ENCODE peak calls at places on chromosome 10, in ten cellular contexts. I is HL-60, P is testis, S is tibial nerve, F is tibial artery, N is thoracic aorta, R is upper lobe of right lung, J is H9, Q is GM23338, U is fibroblast of mammary gland. O is an unnamed sample.
A peak's percentile ranks its signal among the peaks of the same experiment; 100 is the strongest.

GRCh38 chr10:60380781-60381180 is 8.9 kb downstream of the ANK3 start:
- DNase-seq in S (no peak), Q (no peak), R (no peak), U (no peak), F (no peak), I (no peak), N (no peak), J (no peak), P (no peak), O (no peak)

GRCh38 chr10:58971211-58971610 is 205.2 kb upstream of the PHYHIPL start:
- DNase-seq in F (no peak), I (no peak), P (no peak), J (no peak), R (no peak), U (no peak), Q (no peak), S (no peak), N (no peak), O (no peak)

GRCh38 chr10:118930614-118931013 is 98.9 kb upstream of the NANOS1 start:
- DNase-seq in I (no peak), U (no peak), P (no peak), F (no peak), S (no peak), Q (no peak), R (no peak), J (no peak), N (no peak), O (no peak)

GRCh38 chr10:49363309-49364031 is 32.4 kb downstream of the DRGX start:
- DNase-seq in P (no peak), Q (no peak), U (no peak), J (no peak), R (peak; percentile 40), F (peak; percentile 44), S (no peak), I (no peak), N (no peak), O (no peak)

GRCh38 chr10:68154211-68154497 is 44.9 kb downstream of the MYPN start:
- DNase-seq in I (no peak), N (no peak), S (no peak), R (no peak), P (peak; percentile 57), U (peak; percentile 66), Q (peak; percentile 57), F (no peak), J (peak; percentile 36), O (no peak)

GRCh38 chr10:94397549-94398370 is 4.6 kb upstream of the TBC1D12 start:
- DNase-seq in I (no peak), P (no peak), R (no peak), F (no peak), U (no peak), N (no peak), J (no peak), S (no peak), Q (peak; percentile 28), O (no peak)

GRCh38 chr10:12228851-12229250 is 32.9 kb downstream of the CDC123 start:
- DNase-seq in S (no peak), P (no peak), R (no peak), U (peak; percentile 25), F (no peak), Q (no peak), I (no peak), J (no peak), N (no peak), O (no peak)

GRCh38 chr10:109214916-109215740 is 708.2 kb downstream of the XPNPEP1 start:
- DNase-seq in F (no peak), U (no peak), P (no peak), Q (no peak), S (no peak), N (no peak), I (no peak), R (no peak), J (no peak), O (no peak)

GRCh38 chr10:50415292-50415691 is 164.0 kb upstream of the ASAH2 start:
- DNase-seq in S (no peak), I (no peak), F (no peak), Q (no peak), N (no peak), J (no peak), U (no peak), R (no peak), P (no peak), O (no peak)

GRCh38 chr10:50417486-50417905 is 166.2 kb upstream of the ASAH2 start:
- DNase-seq in F (no peak), R (no peak), S (no peak), N (no peak), Q (peak; percentile 18), P (no peak), U (peak; percentile 26), I (no peak), J (no peak), O (peak; percentile 59)

GRCh38 chr10:50416885-50417284 is 165.6 kb upstream of the ASAH2 start:
- DNase-seq in U (no peak), Q (no peak), R (no peak), J (no peak), P (no peak), S (no peak), N (no peak), I (no peak), F (no peak), O (peak; percentile 37)

GRCh38 chr10:50417906-50418697 is 166.8 kb upstream of the ASAH2 start:
- DNase-seq in R (peak; percentile 88), F (peak; percentile 74), I (no peak), S (peak; percentile 37), Q (peak; percentile 84), N (peak; percentile 13), U (peak; percentile 90), J (peak; percentile 71), P (peak; percentile 50), O (peak; percentile 93)

DNA sequence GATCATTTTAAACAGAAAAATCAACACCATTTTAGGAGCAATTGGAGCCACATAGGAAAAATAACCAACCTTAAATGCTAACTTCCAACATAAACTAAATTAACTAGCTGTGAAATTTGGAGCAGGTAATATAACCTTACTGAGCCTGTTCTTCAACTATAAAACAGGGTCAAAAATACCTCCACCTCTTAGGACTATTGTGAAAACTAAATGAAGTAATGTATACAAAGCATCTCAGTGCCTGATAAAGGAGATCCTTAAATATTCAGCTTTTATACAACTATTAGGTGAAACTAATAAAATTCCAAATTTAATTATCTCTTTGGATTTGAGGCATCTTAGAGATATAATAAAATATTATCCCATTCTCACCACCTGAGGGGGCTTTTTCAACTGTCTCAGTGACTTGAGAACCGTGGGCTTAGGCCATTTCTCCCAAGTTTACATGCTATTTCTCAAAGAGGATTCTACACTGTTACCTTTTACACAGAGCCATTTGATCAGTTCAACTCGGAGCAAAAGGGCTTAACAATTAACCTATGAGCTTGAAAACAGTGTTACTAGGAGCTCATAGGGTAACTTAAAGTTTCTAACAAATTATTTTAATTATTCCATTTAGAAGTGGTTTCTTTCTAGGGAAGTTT is 165.0 kb upstream of the ASAH2 start:
- DNase-seq in I (no peak), F (no peak), P (no peak), Q (no peak), R (no peak), J (no peak), N (no peak), S (no peak), U (peak; percentile 49), O (peak; percentile 40)
- TF ChIP-seq CTCF in I (no peak), F (no peak), P (no peak), Q (no peak), R (no peak), J (peak; percentile 17), N (no peak), S (no peak), U (peak; percentile 18), O (peak; percentile 7)

DNA sequence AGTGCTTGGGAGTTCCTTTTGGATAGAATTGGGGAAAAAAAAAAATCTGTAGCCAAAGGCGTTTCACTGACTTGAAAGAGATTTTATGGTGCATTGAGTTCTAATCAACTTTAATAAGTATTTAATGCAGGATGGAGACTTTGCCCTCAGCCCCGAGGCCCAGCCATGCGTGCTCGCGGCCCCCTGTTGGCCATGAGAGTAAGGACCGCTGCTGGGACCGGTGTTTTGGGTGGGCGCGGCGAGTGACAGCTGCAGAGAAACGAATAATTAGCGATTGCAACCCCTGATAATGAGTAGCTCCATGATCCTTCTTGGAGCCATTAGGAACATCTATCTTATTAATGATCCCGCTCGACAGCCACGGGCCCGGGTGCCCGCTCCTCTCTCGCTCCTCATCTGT is 347.4 kb downstream of the RPS24 start:
- DNase-seq in R (no peak), S (no peak), N (no peak), F (no peak), P (no peak), Q (peak; percentile 72), I (no peak), U (no peak), J (peak; percentile 42), O (no peak)
- TF ChIP-seq CTCF in R (peak; percentile 12), S (no peak), N (no peak), F (no peak), P (no peak), Q (peak; percentile 79), I (no peak), U (peak; percentile 21), J (peak; percentile 74), O (no peak)

GRCh38 chr10:3080608-3081007 is 13.3 kb downstream of the PFKP start:
- DNase-seq in S (no peak), F (no peak), P (no peak), J (no peak), Q (no peak), U (no peak), N (no peak), I (no peak), R (no peak), O (no peak)
- TF ChIP-seq CTCF in S (no peak), F (no peak), P (no peak), J (no peak), Q (peak; percentile 12), U (no peak), N (no peak), I (no peak), R (no peak), O (no peak)

GRCh38 chr10:5012595-5012994 is 8.9 kb upstream of the AKR1C2 start:
- DNase-seq in Q (no peak), S (no peak), R (no peak), P (no peak), J (no peak), U (no peak), N (no peak), F (no peak), I (no peak), O (no peak)

GRCh38 chr10:5018150-5018549 is 14.5 kb upstream of the AKR1C2 start:
- DNase-seq in F (no peak), P (no peak), Q (no peak), R (no peak), S (no peak), U (no peak), I (no peak), N (no peak), J (no peak), O (no peak)

GRCh38 chr10:5013385-5013784 is 9.7 kb upstream of the AKR1C2 start:
- DNase-seq in N (no peak), P (no peak), S (no peak), R (no peak), F (no peak), I (no peak), J (no peak), U (no peak), Q (no peak), O (no peak)

DNA sequence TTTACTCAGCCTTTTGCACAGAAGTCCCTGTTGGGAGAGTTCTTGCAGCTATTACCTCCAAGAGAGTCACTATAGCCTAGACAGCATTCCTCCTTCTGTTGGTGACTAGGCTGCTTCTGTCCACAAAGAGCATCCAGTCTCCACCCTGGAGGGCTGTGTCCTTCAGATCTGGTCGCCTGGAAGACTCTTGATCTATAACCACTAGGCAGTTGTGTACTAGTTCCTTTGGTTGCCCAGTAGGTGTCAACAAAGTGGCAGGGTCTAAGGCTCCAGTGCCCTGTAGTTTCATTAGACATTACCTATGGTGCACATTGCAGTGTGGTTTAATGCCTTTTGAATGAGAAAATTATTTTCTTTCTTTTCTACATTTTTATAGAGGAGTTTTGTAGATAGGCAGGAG is 11.3 kb upstream of the AKR1C2 start:
- DNase-seq in P (no peak), R (no peak), U (peak; percentile 40), N (no peak), J (no peak), S (no peak), I (no peak), F (no peak), Q (no peak), O (peak; percentile 5)
- TF ChIP-seq CTCF in P (no peak), R (peak; percentile 21), U (peak; percentile 24), N (no peak), J (no peak), S (no peak), I (no peak), F (no peak), Q (no peak), O (no peak)